ENCODE peak calls at places on chromosomes 16 and 17, in five cellular contexts. A, I, C, Y and P are unnamed samples.

GRCh38 chr16:10619271-10619849 is 39.0 kb upstream of the EMP2 start:
- DNase-seq in I (peak), Y (peak), C (no peak), A (no peak), P (no peak)

GRCh38 chr17:13513039-13513405 is 88.7 kb downstream of the HS3ST3A1 start:
- DNase-seq in I (no peak), C (peak), A (no peak), Y (no peak), P (peak)

GRCh38 chr16:70579648-70580630 is 56.3 kb downstream of the SF3B3 start:
- DNase-seq in A (no peak), C (no peak), Y (peak), I (peak), P (no peak)

GRCh38 chr16:69793521-69793920 is 31.4 kb downstream of the WWP2 start:
- DNase-seq in A (no peak), Y (no peak), I (no peak), C (no peak), P (no peak)

GRCh38 chr16:82042144-82042543 is 7.1 kb downstream of the HSD17B2 start:
- DNase-seq in A (no peak), I (no peak), C (peak), Y (no peak), P (no peak)

GRCh38 chr16:64654137-64654652 is 467.7 kb downstream of the CDH11 start:
- DNase-seq in C (peak), Y (no peak), A (no peak), I (no peak), P (peak)

GRCh38 chr16:79110953-79111352 is 489.6 kb downstream of the MAF start:
- DNase-seq in C (no peak), I (no peak), Y (no peak), A (no peak), P (no peak)

GRCh38 chr17:74543891-74544760 is 1.8 kb downstream of the CD300C start:
- DNase-seq in C (no peak), I (no peak), Y (peak), A (no peak), P (no peak)

GRCh38 chr17:62676952-62677596 is 49.6 kb downstream of the MRC2 start:
- DNase-seq in C (no peak), I (no peak), Y (no peak), A (peak), P (no peak)

GRCh38 chr17:75864448-75864871 is 9.3 kb upstream of the WBP2 start:
- DNase-seq in C (peak), I (peak), Y (peak), A (no peak), P (peak)

GRCh38 chr16:1347286-1347855 is 4.3 kb downstream of the TSR3 start:
- DNase-seq in C (no peak), A (no peak), I (no peak), Y (no peak), P (no peak)

GRCh38 chr17:57442914-57443571 is 186.7 kb downstream of the MSI2 start:
- DNase-seq in A (peak), C (peak), I (peak), Y (peak), P (peak)

GRCh38 chr17:55056530-55056929 is 88.0 kb downstream of the STXBP4 start:
- DNase-seq in A (no peak), C (peak), I (peak), Y (no peak), P (no peak)

GRCh38 chr16:85690469-85691064 is 1.8 kb upstream of the GINS2 start:
- DNase-seq in I (peak), Y (no peak), A (no peak), C (peak), P (peak)

GRCh38 chr17:80558046-80558445 is 13.4 kb downstream of the RPTOR start:
- DNase-seq in Y (no peak), A (no peak), I (no peak), C (no peak), P (no peak)

GRCh38 chr16:77335652-77336234 is 99.1 kb downstream of the ADAMTS18 start:
- DNase-seq in I (no peak), Y (no peak), A (no peak), C (no peak), P (no peak)

GRCh38 chr17:66676421-66676820 is 158.5 kb upstream of the CACNG5 start:
- DNase-seq in C (no peak), Y (no peak), I (peak), A (no peak), P (peak)

GRCh38 chr17:7167832-7168231 is 11.3 kb downstream of the ASGR1 start:
- DNase-seq in C (no peak), A (no peak), Y (no peak), I (no peak), P (no peak)

GRCh38 chr16:22353933-22354541 is 20.4 kb downstream of the CDR2 start:
- DNase-seq in C (no peak), Y (no peak), I (no peak), A (no peak), P (no peak)

GRCh38 chr17:7328840-7329359 is at the start of gene NEURL4:
- DNase-seq in A (no peak), I (no peak), C (no peak), Y (no peak), P (peak)

GRCh38 chr17:10063730-10064221 is 134.6 kb downstream of the GAS7 start:
- DNase-seq in A (no peak), Y (peak), I (no peak), C (peak), P (no peak)

GRCh38 chr17:21464611-21465021 is 88.5 kb downstream of the KCNJ12 start:
- DNase-seq in I (no peak), C (no peak), Y (no peak), A (no peak), P (no peak)

GRCh38 chr17:3038941-3039340 is 24.5 kb downstream of the OR1D5 start:
- DNase-seq in I (no peak), Y (no peak), C (no peak), A (no peak), P (no peak)

GRCh38 chr17:48472485-48473281 is 42.7 kb upstream of the SKAP1 start:
- DNase-seq in I (no peak), Y (no peak), A (no peak), C (peak), P (peak)

GRCh38 chr17:1294157-1294717 is 14.8 kb downstream of the TRARG1 start:
- DNase-seq in I (no peak), C (no peak), A (no peak), Y (no peak), P (no peak)

GRCh38 chr17:18002171-18002570 is 29.5 kb downstream of the DRC3 start:
- DNase-seq in Y (no peak), C (no peak), A (no peak), I (no peak), P (no peak)

GRCh38 chr17:41930009-41930832 is at the start of gene ODAD4:
- DNase-seq in A (peak), C (peak), I (peak), Y (peak), P (peak)

GRCh38 chr17:74972107-74972972 is at the start of gene HID1:
- DNase-seq in A (peak), Y (peak), I (peak), C (no peak), P (peak)

GRCh38 chr16:61042736-61043135 is 993.5 kb downstream of the CDH8 start:
- DNase-seq in A (no peak), Y (no peak), C (peak), I (no peak), P (no peak)

GRCh38 chr17:50665838-50666237 is 31.2 kb downstream of the ABCC3 start:
- DNase-seq in Y (no peak), I (no peak), C (no peak), A (no peak), P (no peak)

GRCh38 chr17:52298881-52299280 is 140.4 kb upstream of the CA10 start:
- DNase-seq in I (no peak), A (no peak), Y (no peak), C (no peak), P (no peak)